ENCODE peak calls at places on chromosomes 13 and 19, in nine cellular contexts. W, B, J, X, P, R, Z, Y and F are unnamed samples.

GRCh38 chr13:114279770-114280169 is 1.6 kb upstream of the UPF3A start:
- DNase-seq in Y (no peak), J (no peak), Z (no peak), B (no peak), P (no peak), W (no peak), X (no peak), R (no peak), F (no peak)

GRCh38 chr13:87153371-87153770 is 517.8 kb upstream of the SLITRK5 start:
- DNase-seq in Y (no peak), W (no peak), P (no peak), Z (no peak), R (no peak), B (no peak), J (no peak), X (no peak), F (no peak)

GRCh38 chr13:24270639-24271131 is 38.7 kb upstream of the C1QTNF9 start:
- DNase-seq in Y (peak), W (peak), Z (peak), X (peak), B (no peak), J (no peak), P (no peak), R (peak), F (peak)

GRCh38 chr13:67119481-67119883 is 110.7 kb downstream of the PCDH9 start:
- DNase-seq in Y (peak), W (no peak), P (no peak), X (peak), J (no peak), B (no peak), Z (no peak), R (peak), F (no peak)

GRCh38 chr13:71979616-71980015 is 112.6 kb upstream of the DACH1 start:
- DNase-seq in B (no peak), W (peak), P (no peak), Y (peak), J (no peak), Z (no peak), R (no peak), X (peak), F (peak)

GRCh38 chr13:113927661-113928581 is 46.0 kb downstream of the C13orf46 start:
- DNase-seq in Z (no peak), B (no peak), Y (peak), P (no peak), W (no peak), X (peak), J (no peak), R (no peak), F (no peak)

GRCh38 chr13:74596691-74597090 is 462.5 kb upstream of the KLF12 start:
- DNase-seq in R (no peak), B (no peak), Z (no peak), Y (no peak), P (no peak), X (no peak), J (no peak), W (no peak), F (no peak)

GRCh38 chr13:93144031-93144430 is 82.6 kb upstream of the GPC6 start:
- DNase-seq in R (no peak), W (no peak), Y (no peak), X (no peak), J (no peak), Z (no peak), P (no peak), B (no peak), F (no peak)

GRCh38 chr19:15673176-15673654 is 328 bp downstream of the CYP4F12 start:
- DNase-seq in W (no peak), J (no peak), P (no peak), B (no peak), X (no peak), Z (no peak), Y (no peak), R (no peak), F (no peak)

GRCh38 chr13:51935326-51936171 is 73.8 kb downstream of the CCDC70 start:
- DNase-seq in B (no peak), J (no peak), Z (no peak), R (peak), W (peak), Y (peak), P (peak), X (peak), F (peak)

GRCh38 chr13:45718063-45718462 is 15.9 kb downstream of the CBY2 start:
- DNase-seq in Y (peak), X (peak), W (peak), R (peak), B (no peak), P (peak), Z (no peak), J (no peak), F (peak)

GRCh38 chr13:101946411-101946810 is 455.4 kb downstream of the FGF14 start:
- DNase-seq in B (no peak), W (no peak), P (no peak), Z (no peak), J (no peak), X (no peak), R (no peak), Y (no peak), F (no peak)

GRCh38 chr13:112356190-112356589 is 20.0 kb upstream of the SPACA7 start:
- DNase-seq in B (no peak), X (no peak), W (no peak), P (no peak), J (no peak), R (no peak), Y (no peak), Z (no peak), F (no peak)

GRCh38 chr19:18385675-18386542 is at the start of gene GDF15:
- DNase-seq in B (no peak), J (no peak), W (peak), R (peak), X (peak), Z (peak), P (peak), Y (peak), F (peak)

GRCh38 chr19:2491130-2491801 is 15.3 kb downstream of the GADD45B start:
- DNase-seq in P (no peak), R (peak), X (peak), W (no peak), J (no peak), Y (peak), B (peak), Z (peak), F (no peak)

GRCh38 chr13:24185591-24186232 is 25.2 kb downstream of the SPATA13 start:
- DNase-seq in R (no peak), J (no peak), B (no peak), X (peak), W (no peak), Y (peak), Z (no peak), P (no peak), F (no peak)

GRCh38 chr19:927044-927706 is 1.3 kb downstream of the ARID3A start:
- DNase-seq in Z (peak), B (no peak), X (peak), J (no peak), Y (peak), R (no peak), W (peak), P (peak), F (peak)

GRCh38 chr19:13091400-13092161 is 11.1 kb downstream of the LYL1 start:
- DNase-seq in J (no peak), Y (peak), B (no peak), Z (no peak), P (no peak), R (no peak), W (peak), X (peak), F (peak)

GRCh38 chr19:38234615-38235014 is 10.6 kb upstream of the DPF1 start:
- DNase-seq in X (no peak), J (no peak), B (no peak), Y (no peak), W (no peak), Z (no peak), P (no peak), R (no peak), F (no peak)

GRCh38 chr19:34639491-34640085 is 37.4 kb downstream of the SCGB2B2 start:
- DNase-seq in B (no peak), J (peak), X (peak), Z (peak), W (peak), R (no peak), Y (peak), P (peak), F (peak)

GRCh38 chr19:41318696-41319499 is 8.9 kb downstream of the CCDC97 start:
- DNase-seq in P (no peak), J (no peak), Y (no peak), W (no peak), R (no peak), X (no peak), Z (no peak), B (no peak), F (no peak)

GRCh38 chr19:51456541-51457290 is 1.5 kb downstream of the SIGLEC8 start:
- DNase-seq in J (no peak), Z (no peak), R (no peak), Y (no peak), B (no peak), X (no peak), P (no peak), W (no peak), F (no peak)

GRCh38 chr19:4575267-4575793 is 15.8 kb upstream of the SEMA6B start:
- DNase-seq in J (no peak), R (peak), Z (peak), P (peak), B (no peak), X (peak), W (peak), Y (peak), F (peak)